ENCODE peak calls at places on chromosomes 11 and 22, in five cellular contexts. P is A549, B is HepG2, Q is K562, T is GM12878. K is an unnamed sample.
A peak's percentile ranks its signal among the peaks of the same experiment; 100 is the strongest.

GRCh38 chr22:30457964-30458363 is 13.9 kb downstream of the SEC14L3 start:
- DNase-seq in P (no peak), B (no peak), Q (no peak), T (no peak), K (no peak)

GRCh38 chr11:111414267-111414931 is 35.3 kb upstream of the POU2AF1 start:
- DNase-seq in P (no peak), B (no peak), Q (no peak), T (peak; percentile 95), K (no peak)

GRCh38 chr11:70116386-70117077 is 38.4 kb downstream of the ANO1 start:
- DNase-seq in P (no peak), B (no peak), Q (no peak), T (no peak), K (no peak)

GRCh38 chr22:37759281-37759680 is 48.5 kb upstream of the GCAT start:
- DNase-seq in P (no peak), B (no peak), Q (no peak), T (no peak), K (no peak)

GRCh38 chr22:38756631-38757463 is 1.0 kb upstream of the SUN2 start:
- DNase-seq in P (no peak), B (no peak), Q (no peak), T (no peak), K (no peak)

GRCh38 chr22:46171940-46172339 is 21.6 kb downstream of the PPARA start:
- DNase-seq in P (no peak), B (no peak), Q (no peak), T (no peak), K (no peak)

GRCh38 chr11:17765381-17766359 is 31.1 kb downstream of the KCNC1 start:
- DNase-seq in P (peak; percentile 17), B (no peak), Q (peak; percentile 34), T (no peak), K (peak; percentile 63)

GRCh38 chr22:29032014-29032475 is 29.6 kb downstream of the C22orf31 start:
- DNase-seq in P (no peak), B (peak; percentile 78), Q (no peak), T (no peak), K (peak; percentile 37)

GRCh38 chr11:11555228-11555627 is 66.6 kb downstream of the GALNT18 start:
- DNase-seq in P (no peak), B (no peak), Q (no peak), T (no peak), K (no peak)

GRCh38 chr11:28514391-28514790 is 406.2 kb downstream of the METTL15 start:
- DNase-seq in P (no peak), B (no peak), Q (no peak), T (no peak), K (no peak)

GRCh38 chr11:19913236-19913892 is 200.7 kb downstream of the NAV2 start:
- DNase-seq in P (no peak), B (peak; percentile 36), Q (no peak), T (no peak), K (no peak)

GRCh38 chr22:50498322-50498861 is 9.1 kb downstream of the LMF2 start:
- DNase-seq in P (peak; percentile 72), B (peak; percentile 80), Q (peak; percentile 84), T (no peak), K (peak; percentile 91)

GRCh38 chr11:87870081-87870480 is 305.2 kb downstream of the RAB38 start:
- DNase-seq in P (no peak), B (no peak), Q (no peak), T (no peak), K (no peak)

GRCh38 chr11:121309688-121310087 is 17.1 kb downstream of the SC5D start:
- DNase-seq in P (no peak), B (no peak), Q (no peak), T (no peak), K (no peak)

GRCh38 chr22:29914165-29914564 is 31.2 kb downstream of the MTMR3 start:
- DNase-seq in P (no peak), B (no peak), Q (no peak), T (no peak), K (peak; percentile 55)

GRCh38 chr22:30636226-30637077 is 871 bp downstream of the SLC35E4 start:
- DNase-seq in P (peak; percentile 15), B (no peak), Q (no peak), T (no peak), K (peak; percentile 47)

GRCh38 chr22:31654408-31654807 is 7.6 kb downstream of the PISD start:
- DNase-seq in P (no peak), B (no peak), Q (no peak), T (no peak), K (no peak)

GRCh38 chr11:111363985-111364384 is 15.1 kb downstream of the POU2AF1 start:
- DNase-seq in P (no peak), B (no peak), Q (no peak), T (no peak), K (no peak)

GRCh38 chr11:117482881-117483280 is 155.2 kb downstream of the CEP164 start:
- DNase-seq in P (no peak), B (no peak), Q (no peak), T (no peak), K (no peak)

GRCh38 chr11:36376315-36376887 is 80.3 kb downstream of the PRR5L start:
- DNase-seq in P (peak; percentile 20), B (no peak), Q (no peak), T (no peak), K (peak; percentile 75)

GRCh38 chr11:14905104-14906033 is 13.3 kb upstream of the CYP2R1 start:
- DNase-seq in P (peak; percentile 49), B (no peak), Q (no peak), T (no peak), K (peak; percentile 93)

GRCh38 chr22:27885977-27886842 is 32.8 kb downstream of the PITPNB start:
- DNase-seq in P (peak; percentile 10), B (peak; percentile 35), Q (peak; percentile 32), T (no peak), K (peak; percentile 72)

GRCh38 chr22:42960146-42960509 is 54.8 kb downstream of the PACSIN2 start:
- DNase-seq in P (no peak), B (peak; percentile 38), Q (no peak), T (no peak), K (no peak)

GRCh38 chr11:46290598-46291309 is 13.3 kb downstream of the CREB3L1 start:
- DNase-seq in P (peak; percentile 56), B (no peak), Q (peak; percentile 81), T (no peak), K (peak; percentile 98)

GRCh38 chr11:126352934-126353801 is 2.3 kb upstream of the ST3GAL4 start:
- DNase-seq in P (peak; percentile 75), B (peak; percentile 29), Q (peak; percentile 79), T (peak; percentile 15), K (peak; percentile 57)

GRCh38 chr22:30485362-30485988 is 13.7 kb upstream of the SEC14L3 start:
- DNase-seq in P (peak; percentile 61), B (peak; percentile 34), Q (peak; percentile 90), T (peak; percentile 5), K (peak; percentile 79)

GRCh38 chr11:102493524-102493923 is 37.0 kb downstream of the MMP7 start:
- DNase-seq in P (no peak), B (peak; percentile 33), Q (no peak), T (no peak), K (no peak)

GRCh38 chr11:995752-996420 is 40.6 kb downstream of the MUC6 start:
- DNase-seq in P (no peak), B (no peak), Q (no peak), T (peak; percentile 48), K (no peak)

GRCh38 chr11:70650075-70650909 is 252.0 kb downstream of the CTTN start:
- DNase-seq in P (peak; percentile 55), B (peak; percentile 48), Q (peak; percentile 72), T (no peak), K (peak; percentile 91)

GRCh38 chr22:42945736-42946135 is 69.2 kb downstream of the PACSIN2 start:
- DNase-seq in P (no peak), B (no peak), Q (no peak), T (no peak), K (peak; percentile 53)

GRCh38 chr11:93143186-93143585 is 54.6 kb downstream of the SLC36A4 start:
- DNase-seq in P (no peak), B (no peak), Q (no peak), T (no peak), K (no peak)

GRCh38 chr22:20146777-20147176 is 4.1 kb downstream of the CCDC188 start:
- DNase-seq in P (no peak), B (no peak), Q (no peak), T (no peak), K (no peak)

GRCh38 chr11:1310315-1310687 is 869 bp upstream of the TOLLIP start:
- DNase-seq in P (no peak), B (no peak), Q (no peak), T (no peak), K (no peak)

DNA sequence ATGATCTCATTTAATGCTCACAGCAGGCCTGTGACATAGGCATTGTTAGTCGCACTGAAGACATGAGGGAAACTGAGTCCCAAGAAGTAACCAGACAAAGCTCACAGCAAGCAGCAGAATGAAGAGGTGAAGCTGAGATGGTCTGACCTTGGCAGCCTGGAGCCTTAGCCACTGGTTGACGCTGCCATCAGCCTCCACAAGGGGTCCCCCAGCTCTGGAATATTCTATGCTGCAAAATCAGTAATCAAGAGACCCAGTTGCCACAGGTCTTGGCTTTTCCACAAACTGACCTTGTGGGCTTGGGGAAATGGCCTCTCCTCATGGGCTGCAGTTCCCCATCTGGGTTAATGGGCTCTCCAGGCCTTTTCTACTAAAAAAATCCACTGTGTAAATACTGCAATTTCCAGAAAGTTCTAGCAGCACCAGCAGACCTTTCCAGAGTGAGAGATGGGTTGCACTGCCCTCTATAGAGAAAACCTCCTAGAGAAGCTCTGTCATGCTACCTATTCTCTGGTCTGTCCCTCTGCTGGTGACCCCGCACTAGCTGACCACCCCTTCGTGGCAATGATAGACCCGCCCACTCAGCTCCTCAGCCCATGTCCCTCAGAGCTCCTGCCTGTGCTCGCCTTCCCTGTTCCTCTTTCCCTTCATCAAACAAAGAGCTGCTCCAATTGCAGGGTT is 22.6 kb upstream of the ISX start:
- DNase-seq in P (no peak), B (no peak), Q (peak; percentile 50), T (no peak), K (peak; percentile 56)
- TF ChIP-seq JUNB in P (no peak), B (no peak), Q (no peak), T (no peak), K (no peak)

GRCh38 chr11:32340181-32340580 is 95.2 kb downstream of the WT1 start:
- DNase-seq in P (no peak), B (no peak), Q (no peak), T (no peak), K (no peak)
- TF ChIP-seq JUNB in P (no peak), B (no peak), Q (no peak), T (no peak), K (no peak)

GRCh38 chr11:22974251-22974650 is 114.0 kb upstream of the CCDC179 start:
- DNase-seq in P (no peak), B (no peak), Q (no peak), T (no peak), K (no peak)
- TF ChIP-seq JUNB in P (no peak), B (no peak), Q (no peak), T (no peak), K (no peak)

DNA sequence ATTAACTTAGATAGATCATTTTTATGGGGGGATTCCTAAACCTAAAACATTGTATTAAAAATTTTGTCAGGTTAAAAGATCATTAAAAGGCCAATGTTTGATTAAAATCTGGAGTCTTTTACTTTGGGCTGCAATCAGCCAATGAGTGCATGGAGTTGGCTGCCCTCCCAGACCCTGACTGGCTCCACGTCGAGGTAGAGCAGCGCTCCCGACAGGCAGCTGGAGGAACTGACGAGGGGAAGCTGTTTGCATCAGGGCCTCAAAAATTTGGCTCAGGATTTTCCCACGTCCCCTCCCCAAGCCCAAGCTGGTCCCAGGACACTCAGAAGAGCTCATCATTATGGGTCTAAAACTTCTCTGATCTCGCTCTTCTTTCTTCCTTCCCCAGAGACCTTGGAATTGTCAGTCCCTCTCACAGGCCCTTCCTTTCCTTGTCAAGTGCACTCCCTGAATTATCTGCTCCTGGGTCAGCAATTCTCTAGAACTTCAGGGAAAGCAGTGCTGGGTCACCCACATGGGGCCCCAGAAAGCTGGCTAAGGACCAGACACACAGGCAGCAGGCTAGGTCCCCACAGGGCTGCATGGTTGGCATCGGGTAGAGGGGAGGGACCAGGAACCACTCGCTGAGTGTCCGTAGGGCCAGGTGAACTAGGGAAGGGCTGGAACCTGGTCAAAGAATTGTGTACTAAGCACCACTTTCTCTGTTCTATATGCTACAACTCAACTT is 119.6 kb upstream of the IGLL5 start:
- DNase-seq in P (no peak), B (no peak), Q (peak; percentile 76), T (no peak), K (peak; percentile 80)
- TF ChIP-seq JUNB in P (no peak), B (no peak), Q (no peak), T (no peak), K (no peak)

K was measured in GM23338.